ENCODE peak calls at places on chromosomes 4 and X, in eight cellular contexts. X is CD8-positive, alpha-beta T cell; H is heart right ventricle; Z is lung; I is psoas muscle; O is epithelial cell of esophagus; G is right lobe of liver; K is HFF-Myc. F is an unnamed sample.

GRCh38 chr4:24032371-24032989 is 142.6 kb upstream of the PPARGC1A start:
- DNase-seq in I (peak; percentile 14), G (no peak), K (no peak), Z (no peak), X (no peak), H (peak; percentile 11), O (peak; percentile 22), F (no peak)

GRCh38 chrX:68807818-68808217 is 21.0 kb upstream of the EFNB1 start:
- DNase-seq in O (no peak), K (no peak), X (no peak), G (no peak), H (no peak), Z (no peak), I (no peak), F (no peak)

GRCh38 chrX:120625366-120625765 is 4.5 kb downstream of the C1GALT1C1 start:
- DNase-seq in G (no peak), K (no peak), X (no peak), O (no peak), H (no peak), I (no peak), Z (no peak), F (no peak)

GRCh38 chr4:152731997-152732396 is 47.5 kb downstream of the TIGD4 start:
- DNase-seq in X (no peak), K (no peak), I (no peak), O (no peak), Z (no peak), H (no peak), G (no peak), F (no peak)

GRCh38 chrX:53356186-53356585 is 66.3 kb downstream of the SMC1A start:
- DNase-seq in O (peak; percentile 13), H (no peak), I (no peak), X (no peak), K (no peak), G (no peak), Z (no peak), F (no peak)

GRCh38 chr4:73520821-73521220 is 39.3 kb downstream of the AFM start:
- DNase-seq in Z (no peak), H (no peak), I (no peak), K (peak; percentile 3), G (no peak), O (peak; percentile 72), X (no peak), F (peak; percentile 26)

GRCh38 chr4:147550626-147551250 is 66.5 kb upstream of the TMEM184C start:
- DNase-seq in Z (no peak), H (no peak), I (no peak), X (no peak), O (peak; percentile 60), K (no peak), G (no peak), F (peak; percentile 36)

GRCh38 chr4:5942947-5943346 is 50.1 kb upstream of the CRMP1 start:
- DNase-seq in Z (no peak), I (no peak), H (no peak), X (no peak), O (no peak), G (no peak), K (no peak), F (no peak)

GRCh38 chr4:54683616-54684346 is 26.0 kb downstream of the KIT start:
- DNase-seq in I (no peak), K (no peak), X (peak; percentile 37), O (peak; percentile 61), H (no peak), G (no peak), Z (no peak), F (no peak)

GRCh38 chrX:12804655-12805054 is 13.4 kb downstream of the PRPS2 start:
- DNase-seq in K (peak; percentile 4), I (no peak), Z (no peak), G (no peak), O (no peak), X (no peak), H (no peak), F (no peak)

GRCh38 chr4:14078311-14078710 is 450.8 kb upstream of the BOD1L1 start:
- DNase-seq in H (no peak), G (no peak), O (no peak), X (no peak), I (no peak), Z (no peak), K (no peak), F (no peak)

GRCh38 chr4:58510652-58511051 is 1400.5 kb upstream of the IGFBP7 start:
- DNase-seq in I (no peak), Z (no peak), K (no peak), G (no peak), H (no peak), X (no peak), O (no peak), F (no peak)
- H3K4me3 ChIP-seq in I (no peak overlapping the region), Z (no peak overlapping the region), K (no peak overlapping the region), G (no peak overlapping the region), H (no peak overlapping the region), X (no peak overlapping the region), O (no peak overlapping the region), F (no peak overlapping the region)

DNA sequence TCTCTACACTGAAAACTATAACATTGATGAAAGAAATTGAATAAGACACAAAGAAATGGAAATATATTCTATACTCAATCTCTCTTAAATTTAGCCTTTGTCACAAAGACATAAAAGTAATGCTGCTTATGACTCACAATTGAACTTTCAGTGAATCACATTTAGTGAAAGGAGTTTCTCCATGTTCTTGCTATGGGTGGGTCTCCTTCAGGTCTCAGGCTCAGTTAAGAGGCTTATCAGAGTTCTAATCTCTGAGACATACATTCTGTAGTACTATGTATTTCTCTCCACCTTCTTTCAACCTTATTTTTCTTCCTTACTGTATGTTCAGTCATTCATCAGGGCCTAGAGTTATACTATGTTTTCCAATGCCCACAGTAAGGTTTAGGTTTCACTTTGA is 220.9 kb downstream of the DTHD1 start:
- DNase-seq in K (no peak), H (no peak), X (no peak), O (peak; percentile 58), I (no peak), G (no peak), Z (no peak), F (no peak)
- H3K4me3 ChIP-seq in K (no peak overlapping the region), H (no peak overlapping the region), X (no peak overlapping the region), O (no peak overlapping the region), I (no peak overlapping the region), G (no peak overlapping the region), Z (no peak overlapping the region), F (no peak overlapping the region)

GRCh38 chrX:5054852-5055251 is 1173.8 kb downstream of the NLGN4X start:
- DNase-seq in G (no peak), I (no peak), Z (no peak), H (no peak), K (no peak), O (no peak), X (no peak), F (no peak)

GRCh38 chrX:5051831-5052491 is 1176.7 kb downstream of the NLGN4X start:
- DNase-seq in K (no peak), X (peak; percentile 4), Z (peak; percentile 63), G (peak; percentile 33), O (peak; percentile 19), I (peak; percentile 29), H (peak; percentile 42), F (peak; percentile 36)
- H3K4me3 ChIP-seq in K (no peak overlapping the region), X (no peak overlapping the region), Z (no peak overlapping the region), G (no peak overlapping the region), O (no peak overlapping the region), I (no peak overlapping the region), H (no peak overlapping the region), F (no peak overlapping the region)

DNA sequence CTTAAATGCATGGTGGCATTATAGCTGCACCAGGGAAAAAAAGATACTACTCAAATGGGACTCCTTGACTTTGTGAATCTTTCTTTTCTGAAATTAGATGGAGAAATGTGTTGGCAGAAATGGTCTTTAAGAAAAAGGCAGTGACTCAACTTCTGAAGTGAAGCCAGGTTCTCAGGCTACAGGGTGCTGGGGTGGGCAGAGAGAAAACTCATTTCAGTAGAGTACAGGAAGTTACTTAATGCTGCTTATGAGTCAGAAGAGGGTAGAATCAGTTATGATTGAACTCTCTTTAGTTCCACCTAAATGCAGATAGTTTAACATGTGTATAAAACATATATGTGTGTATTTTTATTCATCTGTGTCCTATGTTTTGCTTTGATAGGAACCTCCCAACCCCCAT is 92.2 kb upstream of the TNIP3 start:
- DNase-seq in O (peak; percentile 94), Z (no peak), I (no peak), X (peak; percentile 40), K (peak; percentile 78), G (no peak), H (no peak), F (peak; percentile 15)
- H3K4me3 ChIP-seq in O (no peak overlapping the region), Z (no peak overlapping the region), I (no peak overlapping the region), X (no peak overlapping the region), K (no peak overlapping the region), G (no peak overlapping the region), H (no peak overlapping the region), F (no peak overlapping the region)

DNA sequence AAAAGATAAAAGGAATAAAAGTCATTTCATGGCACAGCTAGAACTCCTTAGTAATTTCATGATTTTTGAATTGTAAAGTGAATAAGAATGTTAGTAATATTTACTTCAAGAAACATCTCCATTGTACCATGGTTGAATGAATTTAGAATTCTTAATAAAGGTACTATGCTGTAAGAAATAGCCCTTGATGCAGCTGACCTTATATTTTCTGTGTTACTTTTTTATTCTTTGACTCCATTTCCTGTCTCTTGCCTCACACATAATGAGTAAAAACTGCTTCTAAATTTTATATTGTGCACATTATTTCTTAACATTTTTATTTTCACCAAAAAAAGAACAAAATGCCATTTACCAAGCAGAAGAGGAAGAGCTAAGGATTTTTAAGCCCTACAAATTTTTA is 81.9 kb upstream of the PDHA2 start:
- DNase-seq in K (no peak), I (no peak), O (no peak), H (no peak), Z (no peak), G (no peak), X (no peak), F (no peak)
- H3K4me3 ChIP-seq in K (no peak overlapping the region), I (no peak overlapping the region), O (no peak overlapping the region), H (no peak overlapping the region), Z (no peak overlapping the region), G (no peak overlapping the region), X (no peak overlapping the region), F (no peak overlapping the region)

GRCh38 chr4:143354990-143355389 is 18.3 kb downstream of the GAB1 start:
- DNase-seq in K (no peak), O (no peak), I (no peak), X (no peak), G (no peak), H (no peak), Z (no peak), F (no peak)
- H3K4me3 ChIP-seq in K (no peak overlapping the region), O (no peak overlapping the region), I (no peak overlapping the region), X (no peak overlapping the region), G (no peak overlapping the region), H (no peak overlapping the region), Z (no peak overlapping the region), F (no peak overlapping the region)

GRCh38 chrX:24676403-24677024 is 17.2 kb upstream of the POLA1 start:
- DNase-seq in G (no peak), X (no peak), O (peak; percentile 4), I (no peak), Z (no peak), H (no peak), K (no peak), F (no peak)
- H3K4me3 ChIP-seq in G (no peak overlapping the region), X (no peak overlapping the region), O (no peak overlapping the region), I (no peak overlapping the region), Z (no peak overlapping the region), H (no peak overlapping the region), K (no peak overlapping the region), F (no peak overlapping the region)

DNA sequence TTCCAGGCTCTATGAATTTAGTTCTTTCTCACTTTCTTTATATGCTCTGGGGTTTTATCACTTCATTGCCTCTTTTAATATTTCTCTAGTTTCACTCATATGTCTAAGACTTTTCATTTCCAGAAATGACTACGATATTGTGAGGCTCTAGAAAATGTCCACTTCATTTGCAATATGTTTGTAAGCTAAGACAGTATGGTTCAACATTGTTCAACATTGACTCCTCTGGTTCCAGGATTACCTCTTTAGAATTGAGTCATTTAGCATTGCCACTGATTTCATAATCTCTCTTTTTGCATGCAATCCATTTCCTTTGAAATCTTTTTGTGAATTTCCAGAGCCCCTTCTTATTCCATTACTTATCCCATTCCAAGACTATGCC is 32.3 kb downstream of the BBS12 start:
- DNase-seq in X (no peak), K (no peak), I (no peak), H (no peak), Z (no peak), G (no peak), O (peak; percentile 83), F (no peak)
- H3K4me3 ChIP-seq in X (no peak overlapping the region), K (no peak overlapping the region), I (no peak overlapping the region), H (no peak overlapping the region), Z (no peak overlapping the region), G (no peak overlapping the region), O (no peak overlapping the region), F (no peak overlapping the region)

F was measured in SJSA1.